ENCODE peak calls at places on chromosomes 7 and 10, in eight cellular contexts. Z, M, O, Y, N, G, K and X are unnamed samples.

GRCh38 chr10:9636206-9636605 is 1381.5 kb upstream of the CELF2 start:
- DNase-seq in N (no peak), O (no peak), Z (no peak), Y (no peak), K (no peak), G (no peak), M (no peak), X (no peak)

GRCh38 chr10:102113261-102113955 is 6.8 kb downstream of the LDB1 start:
- DNase-seq in Z (no peak), O (no peak), Y (no peak), N (peak; percentile 28), K (no peak), G (no peak), M (no peak), X (no peak)

GRCh38 chr10:30765611-30766010 is 136.1 kb upstream of the LYZL2 start:
- DNase-seq in O (no peak), M (no peak), Y (no peak), K (no peak), N (no peak), Z (no peak), G (no peak), X (no peak)

GRCh38 chr10:25068152-25069058 is 52.0 kb downstream of the THNSL1 start:
- DNase-seq in N (no peak), Y (no peak), K (no peak), G (no peak), M (peak; percentile 76), Z (peak; percentile 49), O (no peak), X (no peak)

GRCh38 chr7:28487487-28487886 is 75.2 kb downstream of the CREB5 start:
- DNase-seq in K (no peak), N (no peak), Z (no peak), O (no peak), G (no peak), M (no peak), Y (no peak), X (no peak)

GRCh38 chr7:105352018-105352612 is 36.6 kb downstream of the SRPK2 start:
- DNase-seq in M (no peak), K (peak; percentile 93), Z (peak; percentile 81), N (peak; percentile 46), O (peak; percentile 94), G (no peak), Y (peak; percentile 79), X (peak; percentile 50)

GRCh38 chr10:91097313-91097712 is 123.2 kb upstream of the PCGF5 start:
- DNase-seq in K (no peak), N (no peak), G (no peak), O (no peak), M (no peak), Y (no peak), Z (no peak), X (no peak)

GRCh38 chr7:47428052-47428779 is 153.7 kb downstream of the TNS3 start:
- DNase-seq in Z (peak; percentile 74), O (no peak), K (no peak), G (no peak), N (no peak), Y (no peak), M (no peak), X (no peak)

GRCh38 chr10:89783406-89783805 is 82.0 kb downstream of the KIF20B start:
- DNase-seq in G (no peak), Y (no peak), K (no peak), O (no peak), M (no peak), N (no peak), Z (peak; percentile 51), X (no peak)

GRCh38 chr7:5359344-5359743 is 64.3 kb downstream of the TNRC18 start:
- DNase-seq in O (no peak), K (no peak), Y (no peak), N (no peak), M (no peak), Z (no peak), G (no peak), X (no peak)

GRCh38 chr10:127462643-127463295 is 86.3 kb upstream of the NPS start:
- DNase-seq in N (no peak), Z (no peak), K (no peak), O (no peak), G (no peak), M (no peak), Y (no peak), X (no peak)

GRCh38 chr7:128120116-128120515 is 88.9 kb upstream of the LRRC4 start:
- DNase-seq in K (no peak), Y (no peak), G (no peak), Z (no peak), O (no peak), N (no peak), M (no peak), X (no peak)

GRCh38 chr10:97731346-97732051 is 5.4 kb upstream of the ZFYVE27 start:
- DNase-seq in M (peak; percentile 92), N (peak; percentile 71), Z (peak; percentile 79), O (peak; percentile 62), Y (peak; percentile 71), G (no peak), K (no peak), X (no peak)

GRCh38 chr10:115432188-115432819 is 339.1 kb downstream of the ATRNL1 start:
- DNase-seq in Y (no peak), Z (peak; percentile 3), O (no peak), K (no peak), N (no peak), G (peak; percentile 26), M (peak; percentile 41), X (peak; percentile 18)

GRCh38 chr10:112160834-112161233 is 22.7 kb downstream of the GPAM start:
- DNase-seq in O (no peak), Y (no peak), M (no peak), N (no peak), Z (no peak), K (no peak), G (no peak), X (no peak)

GRCh38 chr10:125023862-125024495 is 82.1 kb downstream of the ZRANB1 start:
- DNase-seq in K (no peak), Y (no peak), M (no peak), G (no peak), O (no peak), Z (peak; percentile 31), N (peak; percentile 69), X (no peak)

DNA sequence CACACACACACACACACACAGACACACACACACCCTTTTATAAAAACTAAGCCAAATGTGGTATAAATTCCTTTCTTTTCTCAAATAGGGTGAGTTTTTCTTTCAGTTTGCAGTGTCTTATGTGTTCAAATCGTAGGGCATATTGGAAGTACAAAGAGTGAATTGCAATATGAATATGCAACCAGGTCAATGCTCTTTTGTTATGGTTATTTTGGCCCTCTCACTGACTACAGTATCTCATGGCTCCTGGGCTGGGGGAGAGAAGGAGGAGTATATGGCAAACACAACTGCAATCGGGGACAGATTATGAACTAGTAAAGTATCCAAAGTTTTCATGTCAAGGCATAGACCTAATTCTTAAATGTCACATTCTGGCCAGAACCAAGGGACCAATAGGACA is 301.9 kb downstream of the PLXDC2 start:
- DNase-seq in K (no peak), G (no peak), Z (no peak), M (peak; percentile 48), N (no peak), Y (no peak), O (no peak), X (no peak)
- H3K27ac ChIP-seq in K (no peak overlapping the region), G (no peak overlapping the region), Z (no peak overlapping the region), M (peak overlapping the region; percentile 65), N (no peak overlapping the region), Y (no peak overlapping the region), O (no peak overlapping the region), X (no peak overlapping the region)

GRCh38 chr10:118035358-118036031 is 11.2 kb downstream of the RAB11FIP2 start:
- DNase-seq in Z (no peak), M (no peak), N (no peak), Y (no peak), K (no peak), O (peak; percentile 79), G (no peak), X (peak; percentile 10)
- H3K4me3 ChIP-seq in Z (no peak overlapping the region), M (no peak overlapping the region), N (no peak overlapping the region), Y (no peak overlapping the region), K (no peak overlapping the region), O (peak overlapping the region; percentile 18), G (no peak overlapping the region), X (peak overlapping the region; percentile 28)

DNA sequence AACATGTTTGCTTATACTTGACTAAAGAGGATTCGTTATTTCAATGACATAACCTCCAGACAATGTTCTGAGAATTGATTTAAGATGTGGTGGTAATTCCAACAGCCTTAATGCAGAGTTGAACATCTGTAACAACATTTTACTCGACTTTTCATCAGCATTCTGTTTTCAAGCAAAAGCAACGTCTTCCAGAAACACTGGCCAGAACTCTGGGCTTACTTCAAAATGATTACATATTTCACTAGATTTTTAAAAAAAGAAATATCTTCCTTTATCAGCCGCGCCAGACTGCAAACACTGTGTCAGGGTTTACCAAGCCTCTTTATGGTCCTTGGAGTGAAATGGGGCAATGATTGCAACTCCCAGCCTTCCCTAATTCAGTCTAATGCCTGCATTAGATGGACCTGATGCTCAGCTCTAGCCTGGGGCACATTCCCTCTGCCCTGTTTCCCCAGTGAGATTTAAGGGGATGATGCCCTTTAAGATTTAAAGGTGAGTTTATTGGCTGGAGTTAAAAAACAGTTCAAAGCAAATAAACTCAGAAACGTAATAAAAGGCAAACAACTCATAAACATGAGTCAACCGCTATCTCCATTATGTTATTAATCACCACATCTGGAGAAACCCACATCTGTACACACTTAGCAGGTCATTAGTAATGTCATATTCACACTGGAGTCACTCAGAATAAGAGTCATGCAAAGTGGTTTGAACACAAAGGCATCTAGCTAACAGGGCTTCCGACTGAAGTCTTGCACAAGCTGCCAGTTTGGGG is 663.9 kb downstream of the KCNMA1 start:
- DNase-seq in M (no peak), N (no peak), Y (no peak), K (no peak), G (no peak), O (no peak), Z (no peak), X (no peak)
- TF ChIP-seq POLR2AphosphoS5 in M (no peak), N (no peak), Y (no peak), K (no peak), G (no peak), O (no peak), Z (no peak), X (peak; percentile 20)

GRCh38 chr7:143120696-143121405 is 11.0 kb upstream of the PIP start:
- DNase-seq in Z (no peak), M (no peak), Y (no peak), O (no peak), G (no peak), N (no peak), K (no peak), X (no peak)

GRCh38 chr7:143130541-143130940 is 1.3 kb upstream of the PIP start:
- DNase-seq in M (no peak), K (no peak), G (no peak), O (no peak), N (no peak), Y (no peak), Z (no peak), X (no peak)

GRCh38 chr7:143129051-143129450 is 2.8 kb upstream of the PIP start:
- DNase-seq in M (no peak), Z (no peak), N (no peak), Y (no peak), K (no peak), G (no peak), O (no peak), X (no peak)

GRCh38 chr7:143129477-143129876 is 2.4 kb upstream of the PIP start:
- DNase-seq in O (no peak), N (no peak), M (no peak), Y (no peak), G (no peak), K (no peak), Z (no peak), X (no peak)

DNA sequence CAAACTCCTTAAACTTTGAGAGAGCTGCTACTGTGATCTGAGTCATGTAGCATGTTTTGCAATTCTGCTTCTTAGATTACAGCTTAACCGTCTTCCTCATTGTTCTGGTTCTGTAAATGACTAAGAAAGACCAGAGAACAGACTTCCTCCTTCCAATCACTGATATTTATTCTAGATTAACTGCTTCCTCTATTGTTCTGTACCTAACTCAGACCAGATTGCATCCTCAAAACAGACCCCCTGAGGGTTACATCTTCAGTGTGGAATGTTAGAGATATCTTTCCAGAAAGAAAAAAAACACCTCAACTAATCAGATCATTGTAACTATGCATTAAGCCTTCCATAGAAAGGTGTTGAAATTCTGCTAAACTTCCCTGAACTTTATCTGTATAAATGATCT is 5.7 kb upstream of the PIP start:
- DNase-seq in K (no peak), M (no peak), N (no peak), G (no peak), Y (no peak), Z (peak; percentile 19), O (peak; percentile 51), X (no peak)
- H3K27ac ChIP-seq in K (no peak overlapping the region), M (no peak overlapping the region), N (no peak overlapping the region), G (no peak overlapping the region), Y (no peak overlapping the region), Z (no peak overlapping the region), O (no peak overlapping the region), X (no peak overlapping the region)